ENCODE peak calls at places on chromosomes 11 and 22, in nine cellular contexts. C is PC-3; E is prostate gland; Q is HCT116; B is cardiac muscle cell; R is upper lobe of left lung; S is CD4-positive, alpha-beta memory T cell; N is colonic mucosa; L is upper lobe of right lung. U is an unnamed sample. For H3K4me1, the result is how much of the 10 kb centered on the place peaks cover.

GRCh38 chr11:46369458-46370152 is 11.9 kb upstream of the MDK start:
- DNase-seq in R (peak), L (no peak), E (no peak), N (peak), S (peak), Q (peak), B (peak), C (peak), U (no peak)

GRCh38 chr11:59754494-59754858 is 700 bp upstream of the STX3 start:
- DNase-seq in E (peak), B (no peak), N (peak), S (no peak), Q (no peak), C (no peak), R (no peak), L (no peak), U (no peak)

GRCh38 chr22:40637181-40638150 is 947 bp upstream of the MRTFA start:
- DNase-seq in R (peak), N (peak), L (peak), Q (no peak), E (no peak), B (no peak), C (peak), S (no peak), U (peak)

GRCh38 chr11:56624661-56625110 is 10.0 kb upstream of the OR5M1 start:
- DNase-seq in C (peak), L (no peak), E (peak), Q (no peak), N (peak), R (no peak), S (no peak), B (peak), U (peak)

GRCh38 chr11:96257972-96258951 is 84.7 kb downstream of the MAML2 start:
- DNase-seq in E (no peak), Q (no peak), B (peak), C (no peak), S (peak), N (no peak), L (no peak), R (no peak), U (peak)

GRCh38 chr11:30488304-30488998 is 97.7 kb downstream of the MPPED2 start:
- DNase-seq in R (peak), L (no peak), N (peak), Q (no peak), B (peak), E (peak), C (peak), S (no peak), U (peak)

GRCh38 chr22:29524440-29525191 is 28.9 kb downstream of the THOC5 start:
- DNase-seq in L (no peak), S (peak), E (peak), Q (no peak), C (peak), B (peak), N (peak), R (no peak), U (no peak)

GRCh38 chr22:45584121-45584570 is 81.5 kb downstream of the FBLN1 start:
- DNase-seq in L (no peak), B (no peak), S (no peak), R (peak), Q (no peak), N (no peak), E (no peak), C (no peak), U (no peak)

GRCh38 chr11:95549276-95549675 is 240.3 kb downstream of the FAM76B start:
- DNase-seq in L (no peak), B (no peak), S (no peak), N (no peak), Q (no peak), C (no peak), E (no peak), R (no peak), U (no peak)

GRCh38 chr22:32533265-32534068 is 58.9 kb downstream of the FBXO7 start:
- DNase-seq in N (no peak), L (no peak), C (no peak), B (peak), Q (no peak), E (no peak), S (no peak), R (no peak), U (no peak)

GRCh38 chr11:57417056-57417455 is 9.9 kb downstream of the SLC43A3 start:
- DNase-seq in S (no peak), L (no peak), R (no peak), N (no peak), Q (no peak), B (peak), E (no peak), C (no peak), U (no peak)

GRCh38 chr11:118289411-118289810 is 15.1 kb upstream of the CD3E start:
- DNase-seq in L (no peak), E (no peak), Q (no peak), R (no peak), N (no peak), C (no peak), B (no peak), S (no peak), U (no peak)

GRCh38 chr22:35310556-35311550 is 11.2 kb downstream of the TOM1 start:
- DNase-seq in C (peak), Q (no peak), E (no peak), L (peak), N (peak), S (no peak), B (no peak), R (no peak), U (peak)

GRCh38 chr11:133399294-133399693 is 133.0 kb downstream of the OPCML start:
- DNase-seq in L (no peak), E (no peak), C (no peak), Q (no peak), R (no peak), B (no peak), S (no peak), N (no peak), U (no peak)

GRCh38 chr11:19812096-19812495 is 99.5 kb downstream of the NAV2 start:
- DNase-seq in C (no peak), B (no peak), S (no peak), L (no peak), Q (no peak), E (no peak), R (no peak), N (no peak), U (no peak)
- H3K4me1 ChIP-seq in C (under half), B (under half), S (under half), L (under half), Q (under half), E (under half), R (under half), N (under half), U (under half)

GRCh38 chr11:68748061-68748460 is 3.3 kb downstream of the TESMIN start:
- DNase-seq in L (no peak), E (no peak), B (no peak), N (no peak), S (no peak), Q (no peak), C (peak), R (no peak), U (no peak)

GRCh38 chr11:68749061-68749491 is 2.2 kb downstream of the TESMIN start:
- DNase-seq in R (no peak), Q (no peak), S (no peak), E (no peak), B (no peak), L (no peak), N (no peak), C (no peak), U (no peak)

GRCh38 chr11:68750197-68750987 is 928 bp downstream of the TESMIN start:
- DNase-seq in E (no peak), Q (no peak), R (peak), C (no peak), S (peak), N (no peak), L (no peak), B (no peak), U (no peak)

GRCh38 chr11:68750988-68751325 is 363 bp downstream of the TESMIN start:
- DNase-seq in S (no peak), N (no peak), B (no peak), L (no peak), E (no peak), C (no peak), R (no peak), Q (no peak), U (no peak)

GRCh38 chr11:68749501-68750196 is 1.7 kb downstream of the TESMIN start:
- DNase-seq in S (no peak), B (peak), R (no peak), Q (no peak), C (no peak), L (no peak), N (no peak), E (no peak), U (no peak)
- H3K4me3 ChIP-seq in S (no peak), B (no peak), R (no peak), Q (no peak), C (no peak), L (no peak), N (no peak), E (no peak), U (no peak)

GRCh38 chr11:113189909-113190667 is 124.3 kb upstream of the TTC12 start:
- DNase-seq in B (peak), N (no peak), Q (no peak), R (peak), E (no peak), C (peak), L (no peak), S (no peak), U (peak)
- H3K27ac ChIP-seq in B (no peak), N (no peak), Q (no peak), R (no peak), E (no peak), C (peak), L (no peak), S (no peak), U (no peak)

GRCh38 chr11:19766810-19767209 is 54.2 kb downstream of the NAV2 start:
- DNase-seq in B (no peak), R (no peak), L (no peak), Q (no peak), S (no peak), N (no peak), E (no peak), C (peak), U (no peak)

GRCh38 chr11:19768815-19769214 is 56.2 kb downstream of the NAV2 start:
- DNase-seq in E (no peak), L (no peak), S (no peak), R (peak), B (no peak), Q (no peak), C (no peak), N (no peak), U (no peak)

GRCh38 chr11:19766206-19766605 is 53.6 kb downstream of the NAV2 start:
- DNase-seq in C (no peak), R (no peak), E (no peak), S (no peak), N (no peak), Q (no peak), L (no peak), B (no peak), U (no peak)

GRCh38 chr11:19768197-19768596 is 55.6 kb downstream of the NAV2 start:
- DNase-seq in R (peak), B (no peak), E (no peak), N (no peak), Q (no peak), S (no peak), C (no peak), L (no peak), U (no peak)

GRCh38 chr11:19767691-19768151 is 55.1 kb downstream of the NAV2 start:
- DNase-seq in C (no peak), S (no peak), R (no peak), Q (no peak), L (no peak), N (no peak), E (no peak), B (no peak), U (no peak)
- H3K4me1 ChIP-seq in C (under half), S (under half), R (under half), Q (under half), L (under half), N (under half), E (under half), B (under half), U (under half)

DNA sequence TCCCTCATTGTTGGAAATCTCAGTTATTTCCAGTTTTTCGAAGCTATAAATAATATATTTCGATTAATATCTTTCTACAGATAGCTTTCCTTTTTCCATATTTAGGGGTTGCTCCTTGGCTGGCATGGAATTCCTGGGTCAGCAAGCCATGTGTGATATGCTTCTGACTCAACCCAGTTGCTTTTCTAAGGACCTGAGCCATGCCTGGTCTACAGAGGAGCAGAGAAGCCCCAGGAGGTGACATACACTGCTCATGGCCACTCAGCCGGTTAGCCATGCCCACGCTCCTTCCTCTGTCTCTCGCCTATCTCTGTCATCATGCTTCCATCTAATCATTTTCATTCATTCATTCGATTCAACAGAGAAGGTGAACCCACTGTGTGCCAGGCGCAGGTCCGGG is 23.2 kb upstream of the PDGFB start:
- DNase-seq in Q (no peak), E (no peak), B (no peak), R (no peak), L (no peak), C (no peak), N (no peak), S (no peak), U (no peak)
- H3K4me3 ChIP-seq in Q (no peak), E (no peak), B (no peak), R (no peak), L (no peak), C (no peak), N (no peak), S (no peak), U (no peak)

DNA sequence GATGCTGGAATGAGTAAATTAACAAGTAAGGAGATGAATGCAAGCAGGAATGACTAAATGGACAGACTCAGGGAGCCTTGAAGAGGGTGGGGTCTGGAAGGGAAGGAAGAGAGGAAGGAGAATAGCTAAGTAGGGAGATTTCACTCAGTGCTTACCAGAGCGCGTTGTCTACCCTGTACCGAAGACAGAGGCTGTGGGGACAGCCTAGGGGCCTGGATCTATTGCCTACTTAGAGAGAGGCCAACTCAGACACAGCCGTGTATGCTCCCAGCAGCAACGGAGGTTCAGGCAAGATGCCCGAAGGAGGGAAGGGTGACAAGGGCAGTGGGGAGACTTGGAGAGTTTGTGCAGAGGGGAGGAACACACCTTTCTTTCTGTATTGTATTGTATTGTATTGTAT is at the start of gene FOLR2:
- DNase-seq in E (no peak), S (no peak), C (no peak), Q (no peak), L (no peak), B (no peak), N (no peak), R (no peak), U (no peak)
- H3K27ac ChIP-seq in E (no peak), S (no peak), C (no peak), Q (no peak), L (peak), B (no peak), N (no peak), R (no peak), U (peak)

GRCh38 chr11:63916837-63917684 is at the start of gene RCOR2:
- DNase-seq in B (peak), E (peak), C (peak), N (peak), S (peak), R (peak), Q (no peak), L (peak), U (peak)
- H3K4me1 ChIP-seq in B (under half), E (under half), C (under half), N (under half), S (under half), R (under half), Q (half or more), L (under half), U (under half)

U was measured in small intestine.